ENCODE peak calls at places on chromosomes 12 and 14, in five cellular contexts. L, N, X, I and R are unnamed samples.

GRCh38 chr12:110176745-110177144 is 52.6 kb downstream of the IFT81 start:
- DNase-seq in L (no peak), N (no peak), X (peak), I (peak), R (peak)

GRCh38 chr12:27331927-27332324 is 710 bp upstream of the BMAL2 start:
- DNase-seq in L (no peak), N (no peak), X (no peak), I (no peak), R (no peak)

GRCh38 chr12:124923906-124924734 is 9.7 kb upstream of the UBC start:
- DNase-seq in L (no peak), N (no peak), X (peak), I (peak), R (no peak)

GRCh38 chr12:106976668-106977067 is 10.3 kb downstream of the MTERF2 start:
- DNase-seq in L (no peak), N (no peak), X (no peak), I (no peak), R (no peak)

GRCh38 chr14:105207460-105207901 is 26.4 kb upstream of the NUDT14 start:
- DNase-seq in L (no peak), N (no peak), X (no peak), I (no peak), R (no peak)

GRCh38 chr12:47038270-47038748 is 41.1 kb upstream of the PCED1B start:
- DNase-seq in L (no peak), N (no peak), X (peak), I (peak), R (no peak)

GRCh38 chr12:82415402-82415801 is 57.1 kb downstream of the METTL25 start:
- DNase-seq in L (no peak), N (no peak), X (peak), I (peak), R (no peak)

GRCh38 chr14:102545461-102546265 is 36.1 kb upstream of the ANKRD9 start:
- DNase-seq in L (no peak), N (no peak), X (no peak), I (peak), R (no peak)

GRCh38 chr14:99579903-99580570 is 24.0 kb downstream of the CCDC85C start:
- DNase-seq in L (no peak), N (no peak), X (peak), I (peak), R (no peak)

GRCh38 chr12:7940906-7941305 is 4.9 kb upstream of the SLC2A3 start:
- DNase-seq in L (no peak), N (no peak), X (no peak), I (no peak), R (no peak)

GRCh38 chr12:27583057-27583797 is 59.2 kb downstream of the PPFIBP1 start:
- DNase-seq in L (no peak), N (no peak), X (no peak), I (peak), R (no peak)

GRCh38 chr12:117986705-117987469 is 18.1 kb upstream of the KSR2 start:
- DNase-seq in L (no peak), N (no peak), X (peak), I (peak), R (no peak)

GRCh38 chr12:59115995-59116394 is 195.7 kb upstream of the LRIG3 start:
- DNase-seq in L (no peak), N (no peak), X (no peak), I (no peak), R (no peak)

GRCh38 chr12:4116251-4117111 is 157.1 kb upstream of the CCND2 start:
- DNase-seq in L (no peak), N (no peak), X (peak), I (peak), R (no peak)

GRCh38 chr12:14264316-14264715 is 101.2 kb upstream of the ATF7IP start:
- DNase-seq in L (no peak), N (no peak), X (no peak), I (peak), R (no peak)

GRCh38 chr14:58297412-58297761 is 968 bp upstream of the ARID4A start:
- DNase-seq in L (no peak), N (no peak), X (peak), I (peak), R (no peak)

GRCh38 chr12:45966486-45966885 is 23.9 kb downstream of the SCAF11 start:
- DNase-seq in L (no peak), N (no peak), X (peak), I (peak), R (no peak)

GRCh38 chr14:101561145-101561896 is at the start of gene DIO3:
- DNase-seq in L (no peak), N (peak), X (peak), I (peak), R (no peak)

GRCh38 chr12:130097342-130097741 is 64.9 kb upstream of the FZD10 start:
- DNase-seq in L (no peak), N (no peak), X (no peak), I (no peak), R (no peak)

GRCh38 chr12:127191124-127191523 is 1075.8 kb upstream of the TMEM132C start:
- DNase-seq in L (no peak), N (no peak), X (peak), I (peak), R (no peak)

GRCh38 chr14:100739306-100739705 is 12.6 kb downstream of the DLK1 start:
- DNase-seq in L (no peak), N (no peak), X (no peak), I (no peak), R (no peak)

GRCh38 chr12:681857-682256 is 18.6 kb upstream of the NINJ2 start:
- DNase-seq in L (no peak), N (no peak), X (no peak), I (no peak), R (no peak)

GRCh38 chr14:70934502-70935134 is 27.4 kb downstream of the PCNX1 start:
- DNase-seq in L (no peak), N (no peak), X (peak), I (peak), R (no peak)

GRCh38 chr12:80565276-80565675 is 121.2 kb downstream of the PTPRQ start:
- DNase-seq in L (no peak), N (no peak), X (peak), I (peak), R (no peak)

GRCh38 chr14:22850944-22851790 is 14.8 kb downstream of the MMP14 start:
- DNase-seq in L (no peak), N (no peak), X (peak), I (peak), R (no peak)

GRCh38 chr14:89509891-89510290 is 92.9 kb upstream of the FOXN3 start:
- DNase-seq in L (no peak), N (no peak), X (peak), I (peak), R (no peak)

GRCh38 chr12:56886319-56886718 is 47.9 kb downstream of the SDR9C7 start:
- DNase-seq in L (no peak), N (no peak), X (no peak), I (no peak), R (no peak)

GRCh38 chr12:101829639-101830390 is 944 bp downstream of the GNPTAB start:
- DNase-seq in L (no peak), N (no peak), X (no peak), I (no peak), R (no peak)

GRCh38 chr12:219891-220352 is 6.0 kb upstream of the SLC6A12 start:
- DNase-seq in L (no peak), N (no peak), X (peak), I (peak), R (peak)

GRCh38 chr12:28869197-28869596 is 279.9 kb upstream of the FAR2 start:
- DNase-seq in L (no peak), N (no peak), X (peak), I (peak), R (no peak)

GRCh38 chr12:10753066-10753465 is 29.9 kb upstream of the YBX3 start:
- DNase-seq in L (no peak), N (no peak), X (peak), I (peak), R (no peak)

GRCh38 chr14:97894552-97894951 is 1097.4 kb downstream of the VRK1 start:
- DNase-seq in L (no peak), N (no peak), X (no peak), I (no peak), R (no peak)

GRCh38 chr12:120183211-120183631 is 11.3 kb downstream of the GCN1 start:
- DNase-seq in L (no peak), N (no peak), X (peak), I (peak), R (no peak)

GRCh38 chr12:18422849-18423248 is 161.5 kb downstream of the PIK3C2G start:
- DNase-seq in L (no peak), N (no peak), X (peak), I (peak), R (no peak)

GRCh38 chr12:47545938-47546609 is 159.8 kb downstream of the RPAP3 start:
- DNase-seq in L (no peak), N (no peak), X (no peak), I (no peak), R (no peak)

GRCh38 chr12:119593578-119594398 is at the start of gene TMEM233:
- DNase-seq in L (no peak), N (no peak), X (peak), I (peak), R (no peak)

GRCh38 chr14:69013943-69014782 is 35.1 kb upstream of the ACTN1 start:
- DNase-seq in L (no peak), N (no peak), X (no peak), I (peak), R (no peak)

GRCh38 chr12:58583956-58584355 is 336.3 kb downstream of the LRIG3 start:
- DNase-seq in L (no peak), N (no peak), X (no peak), I (no peak), R (no peak)

GRCh38 chr14:104113631-104114420 is 24.6 kb upstream of the KIF26A start:
- DNase-seq in L (no peak), N (no peak), X (no peak), I (no peak), R (peak)

GRCh38 chr14:73162271-73162670 is 26.0 kb downstream of the PSEN1 start:
- DNase-seq in L (no peak), N (no peak), X (no peak), I (no peak), R (no peak)